ENCODE peak calls at places on chromosomes 12 and 14, in seven cellular contexts. S, Z, Y, O, C, H and I are unnamed samples. For H3K9me3 and H3K27me3, the result is how much of the 10 kb centered on the place peaks cover.

GRCh38 chr12:56935752-56936151 is 1.5 kb upstream of the SDR9C7 start:
- DNase-seq in Y (no peak), S (no peak), Z (no peak), O (no peak), H (no peak), C (no peak), I (peak)

GRCh38 chr12:100920493-100920892 is 125.9 kb downstream of the ANO4 start:
- DNase-seq in C (no peak), H (no peak), O (no peak), Y (no peak), S (no peak), Z (no peak), I (no peak)

GRCh38 chr14:91919814-91920213 is 27.7 kb downstream of the FBLN5 start:
- DNase-seq in C (no peak), S (no peak), Y (no peak), Z (peak), O (peak), H (no peak), I (no peak)

GRCh38 chr12:28035483-28035882 is 63.0 kb upstream of the PTHLH start:
- DNase-seq in S (no peak), H (no peak), C (peak), Y (no peak), Z (peak), O (no peak), I (peak)

GRCh38 chr14:83162351-83162929 is 1628.8 kb upstream of the SEL1L start:
- DNase-seq in O (no peak), Y (no peak), C (no peak), S (no peak), Z (no peak), H (no peak), I (no peak)

GRCh38 chr12:95554532-95555071 is 3.3 kb upstream of the USP44 start:
- DNase-seq in Z (no peak), C (peak), S (no peak), Y (no peak), O (no peak), H (no peak), I (no peak)

GRCh38 chr12:126362490-126362889 is 1297.3 kb downstream of the AACS start:
- DNase-seq in Z (peak), S (no peak), Y (no peak), O (no peak), H (no peak), C (no peak), I (no peak)

GRCh38 chr12:74379114-74379513 is 158.5 kb upstream of the ATXN7L3B start:
- DNase-seq in Z (no peak), S (no peak), Y (no peak), O (no peak), C (no peak), H (no peak), I (no peak)

GRCh38 chr12:12890492-12890814 is 909 bp upstream of the GPRC5A start:
- DNase-seq in S (no peak), H (no peak), Y (no peak), C (no peak), O (no peak), Z (no peak), I (peak)

GRCh38 chr12:79932393-79932792 is 2.5 kb downstream of the PPP1R12A start:
- DNase-seq in S (no peak), H (no peak), Z (no peak), O (no peak), C (no peak), Y (no peak), I (no peak)

GRCh38 chr14:22379727-22380126 is 209.3 kb downstream of the DAD1 start:
- DNase-seq in S (no peak), Y (no peak), Z (peak), H (no peak), C (peak), O (no peak), I (no peak)

GRCh38 chr12:89862511-89863331 is 154.1 kb upstream of the ATP2B1 start:
- DNase-seq in S (peak), Z (no peak), H (no peak), C (no peak), Y (no peak), O (peak), I (no peak)

GRCh38 chr12:101962486-101962885 is 85.1 kb downstream of the DRAM1 start:
- DNase-seq in O (no peak), Y (no peak), H (no peak), S (no peak), C (peak), Z (peak), I (no peak)

GRCh38 chr12:6950944-6951540 is at the start of gene PTPN6:
- DNase-seq in O (peak), Z (no peak), H (no peak), S (no peak), Y (no peak), C (no peak), I (no peak)

GRCh38 chr12:118103231-118103600 is 595 bp downstream of the VSIG10 start:
- DNase-seq in Y (no peak), H (no peak), C (peak), Z (peak), O (no peak), S (no peak), I (no peak)

GRCh38 chr14:23275412-23275811 is 10.5 kb downstream of the HOMEZ start:
- DNase-seq in C (no peak), S (no peak), Z (no peak), O (no peak), H (no peak), Y (no peak), I (no peak)

GRCh38 chr12:89756638-89757321 is 48.1 kb upstream of the ATP2B1 start:
- DNase-seq in Z (peak), O (no peak), S (no peak), C (peak), H (peak), Y (no peak), I (peak)

GRCh38 chr14:50806241-50806933 is 24.6 kb downstream of the NIN start:
- DNase-seq in S (no peak), O (no peak), C (no peak), Y (no peak), H (no peak), Z (no peak), I (no peak)

GRCh38 chr12:75658826-75659823 is 147.7 kb upstream of the KRR1 start:
- DNase-seq in Z (peak), Y (no peak), S (no peak), C (peak), H (peak), O (no peak), I (peak)

GRCh38 chr12:32533971-32534590 is 134.7 kb downstream of the FGD4 start:
- DNase-seq in H (peak), Y (peak), S (no peak), O (peak), C (peak), Z (peak), I (peak)

GRCh38 chr12:31797230-31797872 is 68.5 kb upstream of the AMN1 start:
- DNase-seq in S (no peak), Y (no peak), O (no peak), H (no peak), C (no peak), Z (no peak), I (no peak)

GRCh38 chr12:57621497-57622292 is 10.5 kb downstream of the ARHGEF25 start:
- DNase-seq in Y (no peak), S (peak), C (peak), H (peak), Z (no peak), O (peak), I (peak)

GRCh38 chr12:5022465-5023061 is 21.1 kb upstream of the KCNA5 start:
- DNase-seq in C (peak), Y (no peak), Z (peak), S (no peak), O (peak), H (peak), I (no peak)

GRCh38 chr14:73266317-73266716 is 29.0 kb downstream of the PAPLN start:
- DNase-seq in C (no peak), Z (no peak), Y (no peak), S (no peak), O (no peak), H (no peak), I (no peak)

GRCh38 chr14:74563233-74563585 is 48.8 kb downstream of the LTBP2 start:
- DNase-seq in O (no peak), Y (no peak), H (no peak), S (no peak), Z (no peak), C (peak), I (no peak)

GRCh38 chr12:57983150-57983857 is 41.9 kb downstream of the ATP23 start:
- DNase-seq in C (peak), S (no peak), O (peak), H (peak), Y (no peak), Z (peak), I (peak)

GRCh38 chr14:34693228-34693939 is 21.0 kb downstream of the CFL2 start:
- DNase-seq in C (peak), S (no peak), Z (no peak), H (peak), Y (no peak), O (no peak), I (no peak)

GRCh38 chr14:34496679-34497513 is 34.9 kb upstream of the SPTSSA start:
- DNase-seq in H (peak), C (peak), Y (peak), Z (peak), O (peak), S (no peak), I (peak)

GRCh38 chr12:132492522-132492921 is 2.6 kb downstream of the FBRSL1 start:
- DNase-seq in O (peak), C (no peak), Y (no peak), Z (no peak), S (no peak), H (no peak), I (no peak)
- H3K4me3 ChIP-seq in O (no peak), C (peak), Y (peak), Z (no peak), S (peak), H (no peak), I (no peak)

GRCh38 chr12:72832024-72832423 is 559.9 kb downstream of the TRHDE start:
- DNase-seq in O (peak), Y (no peak), Z (no peak), H (no peak), C (no peak), S (no peak), I (no peak)

DNA sequence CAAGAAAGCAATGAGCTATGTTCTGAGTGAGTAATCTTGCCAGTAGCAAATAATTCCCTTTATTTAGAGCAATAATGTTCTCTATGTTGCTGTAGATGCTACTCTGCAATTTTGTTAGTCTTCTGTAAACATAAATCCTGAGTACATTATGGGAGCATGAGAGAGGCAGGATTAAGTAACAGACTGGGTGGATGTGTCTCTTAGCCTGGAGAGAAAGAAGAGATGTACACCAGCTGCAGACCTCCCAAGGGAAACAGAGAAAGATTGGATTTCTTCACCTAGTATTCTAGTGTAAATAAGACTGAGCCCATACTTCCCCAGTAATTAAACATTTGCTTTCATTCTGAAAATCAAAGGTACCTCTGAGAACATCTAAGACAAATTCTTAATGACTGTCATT is 564.0 kb downstream of the TRHDE start:
- DNase-seq in C (no peak), Y (no peak), O (no peak), Z (no peak), S (no peak), H (no peak), I (no peak)
- H3K9me3 ChIP-seq in C (under half), Y (under half), O (under half), Z (under half), S (under half), H (under half), I (under half)

GRCh38 chr12:51536159-51536558 is 54.9 kb upstream of the SCN8A start:
- DNase-seq in H (no peak), Y (no peak), Z (peak), O (no peak), C (peak), S (no peak), I (no peak)
- H3K27me3 ChIP-seq in H (under half), Y (under half), Z (under half), O (under half), C (under half), S (under half), I (under half)

DNA sequence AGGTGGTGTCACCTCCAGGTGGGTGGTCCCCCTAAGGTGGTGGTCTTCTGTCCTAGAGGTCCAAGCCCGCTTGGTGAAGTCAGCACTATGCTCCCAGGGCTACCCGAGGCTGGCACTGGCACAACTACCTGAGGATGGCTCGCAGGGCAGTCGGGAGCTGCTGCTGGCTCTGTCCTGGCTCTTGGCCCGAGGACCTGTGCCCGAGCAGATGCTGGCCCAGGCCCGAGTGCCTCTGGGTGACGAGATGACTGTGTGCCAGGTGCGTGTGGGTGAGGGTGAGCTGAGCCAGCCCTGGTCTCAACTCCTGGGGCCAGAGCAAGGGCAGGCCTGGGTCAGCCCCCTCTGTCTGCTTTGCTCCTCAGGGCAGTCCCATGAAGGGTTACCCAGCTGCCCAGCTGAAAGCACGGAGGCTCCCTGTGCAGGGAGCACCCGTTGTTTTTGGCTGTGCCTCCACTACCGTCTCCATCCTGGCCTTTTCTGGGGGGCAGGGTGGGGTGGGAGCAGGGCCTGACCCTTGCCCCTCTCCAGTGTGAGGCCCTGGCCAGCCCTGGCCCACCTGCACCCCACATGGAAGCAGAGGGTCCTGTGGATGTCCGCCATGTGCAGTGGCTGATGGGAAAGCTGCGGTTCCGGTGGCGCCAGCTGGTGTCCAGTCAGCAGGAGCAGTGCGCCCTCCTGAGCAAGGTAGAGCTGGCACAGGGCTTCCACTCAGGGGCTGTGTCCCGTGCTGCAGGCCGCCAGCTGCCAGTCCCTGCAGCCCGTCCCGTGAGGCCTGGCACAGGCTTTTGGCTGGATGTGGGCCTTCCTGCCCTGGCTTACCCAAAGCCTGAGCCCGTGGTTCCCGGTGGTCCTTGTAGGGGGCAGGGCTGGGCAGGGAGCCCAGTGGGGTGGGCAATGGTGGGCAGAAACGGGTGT is 1.3 kb downstream of the TEDC1 start:
- DNase-seq in O (peak), Y (no peak), Z (no peak), H (no peak), C (no peak), S (no peak), I (no peak)
- H3K4me3 ChIP-seq in O (no peak), Y (no peak), Z (peak), H (peak), C (peak), S (no peak), I (peak)

GRCh38 chr12:46089414-46090162 is 99.2 kb upstream of the SCAF11 start:
- DNase-seq in O (no peak), C (peak), H (no peak), S (no peak), Z (no peak), Y (no peak), I (no peak)
- H3K9me3 ChIP-seq in O (under half), C (under half), H (under half), S (under half), Z (under half), Y (under half), I (under half)

DNA sequence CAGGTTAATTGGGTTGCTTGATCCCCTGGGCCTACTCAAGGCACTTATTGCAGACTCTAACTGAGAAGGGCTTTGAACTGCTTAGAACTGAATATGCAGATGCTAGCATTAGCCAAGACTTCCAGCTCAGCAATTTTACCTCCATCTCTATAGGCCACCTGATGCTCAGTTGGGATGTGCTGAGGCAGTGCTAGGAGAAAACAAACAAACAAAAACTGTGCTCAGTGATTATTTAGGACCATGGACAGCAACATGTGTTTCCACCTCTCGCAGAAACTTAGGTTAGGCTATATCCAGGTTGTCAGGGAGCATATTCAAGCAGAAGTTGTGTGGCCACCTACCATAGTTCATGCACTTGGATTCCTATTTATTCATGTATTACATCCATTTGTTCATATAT is 124.7 kb upstream of the WSCD2 start:
- DNase-seq in Y (no peak), O (no peak), C (peak), Z (no peak), S (no peak), H (no peak), I (no peak)
- H3K27me3 ChIP-seq in Y (under half), O (under half), C (under half), Z (under half), S (under half), H (under half), I (under half)

GRCh38 chr14:61696753-61697318 is 1.5 kb downstream of the HIF1A start:
- DNase-seq in Y (no peak), C (no peak), Z (no peak), O (no peak), S (no peak), H (no peak), I (no peak)

GRCh38 chr14:61694830-61695694 is at the start of gene HIF1A:
- DNase-seq in C (peak), H (peak), S (peak), Z (peak), Y (peak), O (peak), I (peak)

GRCh38 chr14:61695695-61696527 is 598 bp downstream of the HIF1A start:
- DNase-seq in H (no peak), Z (peak), C (peak), S (peak), Y (peak), O (peak), I (peak)

GRCh38 chr14:61690982-61691381 is 4.3 kb upstream of the HIF1A start:
- DNase-seq in O (no peak), H (no peak), C (no peak), Z (no peak), Y (no peak), S (no peak), I (no peak)

GRCh38 chr14:61694039-61694438 is 1.3 kb upstream of the HIF1A start:
- DNase-seq in Z (no peak), S (no peak), Y (no peak), C (no peak), O (no peak), H (no peak), I (no peak)
- H3K4me3 ChIP-seq in Z (no peak), S (no peak), Y (no peak), C (peak), O (no peak), H (no peak), I (no peak)

GRCh38 chr14:52219488-52220084 is 47.9 kb upstream of the PTGDR start:
- DNase-seq in S (no peak), Y (no peak), O (peak), Z (no peak), C (no peak), H (no peak), I (no peak)

GRCh38 chr14:52222901-52223300 is 44.6 kb upstream of the PTGDR start:
- DNase-seq in C (no peak), S (no peak), Y (no peak), H (no peak), O (no peak), Z (no peak), I (no peak)

GRCh38 chr14:52220924-52221802 is 46.3 kb upstream of the PTGDR start:
- DNase-seq in Y (no peak), Z (no peak), H (no peak), O (no peak), S (no peak), C (no peak), I (no peak)
- H3K9me3 ChIP-seq in Y (under half), Z (under half), H (under half), O (under half), S (under half), C (under half), I (under half)

GRCh38 chr12:130044991-130045621 is 117.2 kb upstream of the FZD10 start:
- DNase-seq in C (no peak), S (no peak), O (no peak), Y (no peak), Z (no peak), H (no peak), I (no peak)

GRCh38 chr12:130043685-130044421 is 118.4 kb upstream of the FZD10 start:
- DNase-seq in C (no peak), Y (no peak), O (no peak), S (no peak), H (no peak), Z (no peak), I (no peak)

DNA sequence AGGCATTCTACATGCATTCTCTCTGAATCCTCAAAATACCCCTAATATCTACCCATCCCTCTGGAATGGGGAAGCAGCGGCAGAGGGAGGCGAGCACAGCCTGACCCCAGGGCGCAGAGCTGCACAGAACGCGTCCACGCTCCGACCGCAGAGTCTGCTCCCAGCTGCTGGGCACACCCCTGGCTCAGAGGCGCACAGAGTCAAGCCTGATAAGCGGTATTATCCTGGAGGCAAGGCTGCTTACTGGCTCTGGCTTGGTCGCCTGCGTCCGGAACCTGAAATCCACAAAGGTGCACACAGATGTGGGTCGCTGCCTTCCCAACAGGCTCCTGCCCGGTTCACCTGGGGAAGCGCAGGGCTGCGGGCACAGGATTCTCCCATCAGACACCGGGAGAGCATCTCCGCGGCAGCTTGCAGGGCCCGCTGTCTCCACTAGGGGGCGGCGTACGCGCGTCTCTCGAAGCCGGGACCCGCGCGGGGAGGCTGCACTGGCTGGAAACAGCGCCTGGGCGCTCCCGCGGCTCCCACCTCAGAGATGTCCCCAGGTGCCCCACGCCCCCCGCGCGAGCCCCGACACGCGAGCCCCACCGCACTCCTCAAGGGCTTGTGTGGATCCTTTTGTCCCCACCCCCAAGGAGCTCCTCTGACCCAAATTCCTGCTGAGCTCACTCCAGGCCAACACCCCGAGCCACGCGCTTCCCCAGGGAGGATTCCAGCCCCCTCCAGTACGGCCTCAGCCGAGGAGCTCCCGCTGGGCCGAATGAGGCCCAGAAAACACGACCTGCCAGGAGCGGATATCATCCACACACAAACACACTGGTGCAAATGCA is 120.1 kb upstream of the FZD10 start:
- DNase-seq in C (no peak), H (no peak), Y (no peak), O (peak), Z (no peak), S (no peak), I (peak)
- H3K27me3 ChIP-seq in C (under half), H (under half), Y (under half), O (under half), Z (under half), S (under half), I (under half)